ENCODE peak calls at places on chromosomes 11 and 22, in eight cellular contexts. One of them, this sample, is unnamed.

GRCh38 chr22:36419912-36420882 is 32.4 kb upstream of the MYH9 start:
- DNase-seq in myocyte: peak
- DNase-seq in BJ: no peak
- DNase-seq in sigmoid colon: no peak
- DNase-seq in iris pigment epithelial cell: no peak
- DNase-seq in amygdala: no peak
- DNase-seq in fibroblast of the conjunctiva: no peak
- DNase-seq in non-pigmented ciliary epithelial cell: no peak
- DNase-seq in this sample: no peak

GRCh38 chr11:118042791-118043190 is 34.1 kb upstream of the TMPRSS4 start:
- DNase-seq in myocyte: no peak
- DNase-seq in BJ: no peak
- DNase-seq in sigmoid colon: no peak
- DNase-seq in iris pigment epithelial cell: no peak
- DNase-seq in amygdala: no peak
- DNase-seq in fibroblast of the conjunctiva: no peak
- DNase-seq in non-pigmented ciliary epithelial cell: no peak
- DNase-seq in this sample: no peak

GRCh38 chr11:28447226-28447625 is 339.0 kb downstream of the METTL15 start:
- DNase-seq in myocyte: peak
- DNase-seq in BJ: peak
- DNase-seq in sigmoid colon: no peak
- DNase-seq in iris pigment epithelial cell: peak
- DNase-seq in amygdala: no peak
- DNase-seq in fibroblast of the conjunctiva: no peak
- DNase-seq in non-pigmented ciliary epithelial cell: peak
- DNase-seq in this sample: no peak

GRCh38 chr11:66617148-66617814 is 851 bp downstream of the RBM14 start:
- DNase-seq in myocyte: no peak
- DNase-seq in BJ: no peak
- DNase-seq in sigmoid colon: peak
- DNase-seq in iris pigment epithelial cell: no peak
- DNase-seq in amygdala: no peak
- DNase-seq in fibroblast of the conjunctiva: no peak
- DNase-seq in non-pigmented ciliary epithelial cell: no peak
- DNase-seq in this sample: no peak

GRCh38 chr11:115333106-115333505 is 171.1 kb downstream of the CADM1 start:
- DNase-seq in myocyte: peak
- DNase-seq in BJ: no peak
- DNase-seq in sigmoid colon: no peak
- DNase-seq in iris pigment epithelial cell: peak
- DNase-seq in amygdala: no peak
- DNase-seq in fibroblast of the conjunctiva: no peak
- DNase-seq in non-pigmented ciliary epithelial cell: peak
- DNase-seq in this sample: peak

GRCh38 chr11:6606471-6607189 is 3.1 kb downstream of the ILK start:
- DNase-seq in myocyte: peak
- DNase-seq in BJ: peak
- DNase-seq in sigmoid colon: peak
- DNase-seq in iris pigment epithelial cell: peak
- DNase-seq in amygdala: peak
- DNase-seq in fibroblast of the conjunctiva: peak
- DNase-seq in non-pigmented ciliary epithelial cell: peak
- DNase-seq in this sample: peak

GRCh38 chr22:35399678-35400334 is at the start of gene MCM5:
- DNase-seq in myocyte: peak
- DNase-seq in BJ: peak
- DNase-seq in sigmoid colon: peak
- DNase-seq in iris pigment epithelial cell: peak
- DNase-seq in amygdala: peak
- DNase-seq in fibroblast of the conjunctiva: peak
- DNase-seq in non-pigmented ciliary epithelial cell: peak
- DNase-seq in this sample: peak

GRCh38 chr11:73726825-73727224 is 34.0 kb downstream of the RAB6A start:
- DNase-seq in myocyte: no peak
- DNase-seq in BJ: no peak
- DNase-seq in sigmoid colon: no peak
- DNase-seq in iris pigment epithelial cell: no peak
- DNase-seq in amygdala: no peak
- DNase-seq in fibroblast of the conjunctiva: no peak
- DNase-seq in non-pigmented ciliary epithelial cell: no peak
- DNase-seq in this sample: no peak

This sample was measured in NCI-H226.